ENCODE peak calls at places on chromosomes 11 and 22, in four cellular contexts. A, R, Z and U are unnamed samples.

GRCh38 chr22:40193429-40194421 is 16.0 kb downstream of the TNRC6B start:
- DNase-seq in Z (peak; percentile 69), A (peak; percentile 62), R (no peak), U (peak; percentile 57)

GRCh38 chr11:45518096-45518852 is 147.1 kb downstream of the CHST1 start:
- DNase-seq in Z (no peak), A (no peak), R (no peak), U (no peak)

GRCh38 chr11:122163420-122163819 is 47.4 kb upstream of the BLID start:
- DNase-seq in A (no peak), R (no peak), Z (peak; percentile 58), U (no peak)

GRCh38 chr22:43885319-43885671 is 6.5 kb downstream of the PNPLA5 start:
- DNase-seq in R (no peak), Z (no peak), A (no peak), U (no peak)

GRCh38 chr11:32310218-32310601 is 125.1 kb downstream of the WT1 start:
- DNase-seq in R (no peak), Z (peak; percentile 34), A (peak; percentile 29), U (no peak)

GRCh38 chr11:102007567-102008437 is 39.4 kb upstream of the CFAP300 start:
- DNase-seq in A (peak; percentile 73), Z (peak; percentile 66), R (no peak), U (peak; percentile 20)

GRCh38 chr11:68313574-68314202 is 1.3 kb downstream of the LRP5 start:
- DNase-seq in R (no peak), Z (peak; percentile 33), A (peak; percentile 38), U (peak; percentile 44)

GRCh38 chr11:12725047-12725862 is 51.0 kb downstream of the TEAD1 start:
- DNase-seq in A (no peak), Z (peak; percentile 11), R (no peak), U (no peak)

GRCh38 chr11:65471410-65471762 is 27.5 kb upstream of the MALAT1 start:
- DNase-seq in A (peak; percentile 80), Z (peak; percentile 87), R (peak; percentile 84), U (peak; percentile 62)

GRCh38 chr22:32764330-32765116 is 37.0 kb upstream of the TIMP3 start:
- DNase-seq in R (peak; percentile 86), Z (peak; percentile 94), A (peak; percentile 95), U (peak; percentile 78)

GRCh38 chr22:45760682-45761081 is 89.0 kb downstream of the ATXN10 start:
- DNase-seq in Z (no peak), A (no peak), R (no peak), U (no peak)

GRCh38 chr11:64713781-64714363 is 9.1 kb downstream of the NRXN2 start:
- DNase-seq in A (no peak), R (no peak), Z (no peak), U (no peak)

DNA sequence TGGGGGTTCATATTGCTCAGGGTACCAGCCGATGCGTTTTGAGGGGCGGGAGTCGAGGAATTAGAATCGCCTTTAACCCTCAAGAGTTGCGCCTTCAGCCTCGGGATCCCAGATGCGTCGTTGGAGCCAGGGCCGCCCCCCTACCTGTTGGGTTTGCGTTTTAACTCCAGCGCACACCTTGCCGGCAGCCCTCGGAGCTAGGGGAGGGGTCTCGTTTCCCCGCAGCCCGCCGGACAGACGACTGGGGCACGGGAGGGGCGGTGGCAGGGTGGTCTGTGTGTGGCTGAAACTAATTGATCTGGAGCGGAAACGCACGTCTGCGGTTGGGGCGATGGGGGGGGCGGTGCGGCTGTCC is 3.4 kb upstream of the CCND1 start:
- DNase-seq in R (no peak), A (no peak), Z (no peak), U (no peak)
- H3K4me3 ChIP-seq in R (peak overlapping the region; percentile 57), A (no peak overlapping the region), Z (peak overlapping the region; percentile 19), U (peak overlapping the region; percentile 99)

GRCh38 chr22:37562049-37562784 is 1.9 kb downstream of the CDC42EP1 start:
- DNase-seq in R (no peak), A (no peak), Z (no peak), U (no peak)
- TF ChIP-seq CTCF in R (no peak), A (no peak), Z (no peak), U (no peak)

GRCh38 chr11:72591785-72592490 is 82.3 kb downstream of the PDE2A start:
- DNase-seq in Z (no peak), A (no peak), R (no peak), U (no peak)

GRCh38 chr11:72595292-72595684 is 78.9 kb downstream of the PDE2A start:
- DNase-seq in R (no peak), Z (no peak), A (no peak), U (no peak)

GRCh38 chr11:72594493-72595291 is 79.5 kb downstream of the PDE2A start:
- DNase-seq in Z (no peak), A (no peak), R (no peak), U (no peak)

GRCh38 chr11:72591023-72591422 is 83.2 kb downstream of the PDE2A start:
- DNase-seq in A (no peak), R (no peak), Z (no peak), U (no peak)

DNA sequence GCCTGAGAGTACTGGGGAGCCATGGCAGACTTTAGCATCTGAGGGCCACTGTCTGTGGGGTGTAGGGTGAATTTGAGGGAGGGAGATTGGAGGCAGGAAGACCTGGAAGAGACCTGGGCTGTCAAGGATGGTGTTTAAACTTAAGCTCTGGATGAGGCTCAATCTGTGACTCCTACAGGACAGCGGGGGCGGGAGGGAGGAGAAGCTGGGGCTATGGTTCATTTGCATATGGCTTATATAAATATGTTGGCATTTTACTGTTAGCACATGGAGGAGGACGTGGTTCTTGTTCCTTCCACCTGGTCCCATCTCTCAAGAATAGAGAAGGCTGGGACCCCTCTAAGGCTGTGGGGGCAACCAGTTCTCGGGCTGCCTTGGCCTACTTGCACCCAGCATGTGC is 81.5 kb downstream of the PDE2A start:
- DNase-seq in A (no peak), R (no peak), Z (no peak), U (no peak)
- H3K4me3 ChIP-seq in A (no peak overlapping the region), R (no peak overlapping the region), Z (no peak overlapping the region), U (no peak overlapping the region)

DNA sequence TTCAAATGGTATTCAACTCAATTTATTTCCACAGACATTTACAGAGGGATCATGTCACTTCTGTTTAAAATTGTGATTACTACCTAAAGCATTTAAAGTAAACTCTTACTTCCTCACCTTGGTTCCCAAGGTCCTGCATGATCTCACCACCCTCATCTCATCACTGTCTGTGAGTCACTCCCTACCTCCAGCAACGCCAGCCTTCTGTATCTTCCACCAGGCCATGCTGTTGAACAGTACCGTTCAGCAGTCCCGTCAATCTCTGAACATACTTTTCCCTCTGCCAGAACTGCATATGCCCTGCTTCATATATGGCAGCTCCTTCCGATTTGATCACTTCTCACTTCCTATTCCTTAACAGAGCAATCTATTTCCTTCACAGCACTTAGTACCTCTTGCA is 2.0 kb downstream of the FBXO3 start:
- DNase-seq in A (no peak), R (no peak), Z (no peak), U (no peak)
- TF ChIP-seq CTCF in A (no peak), R (no peak), Z (no peak), U (no peak)

DNA sequence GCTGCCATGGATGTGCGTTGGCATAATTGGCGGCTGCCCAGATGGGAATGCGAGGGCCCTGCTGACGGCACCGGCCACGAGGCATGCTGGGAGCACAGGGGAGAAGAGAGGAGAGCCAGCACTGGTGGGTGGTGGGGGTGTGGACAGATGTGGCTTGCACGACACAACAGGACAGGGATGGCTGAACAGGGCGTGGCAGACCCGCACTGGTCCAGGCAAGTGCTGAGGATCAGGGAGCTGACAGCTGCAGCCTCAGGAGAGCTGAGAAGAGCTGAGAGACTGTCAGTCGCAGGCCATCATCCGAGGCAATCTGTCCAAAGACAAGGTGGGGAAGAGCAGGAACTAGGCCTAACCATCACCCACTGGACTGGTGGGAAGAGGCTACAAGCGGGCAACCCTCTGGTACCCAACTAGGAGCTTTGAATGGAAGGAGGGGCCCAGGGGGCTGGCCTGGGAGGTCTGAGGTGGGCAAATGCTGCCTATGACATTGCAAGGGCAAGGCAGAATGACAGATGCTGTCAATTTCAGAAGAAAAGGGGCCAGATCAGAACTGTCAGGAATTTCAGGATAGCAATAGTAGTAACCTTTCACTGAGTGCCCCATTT is 2.4 kb downstream of the GNB1L start:
- DNase-seq in R (peak; percentile 19), A (no peak), Z (no peak), U (no peak)
- H3K4me3 ChIP-seq in R (no peak overlapping the region), A (peak overlapping the region; percentile 94), Z (no peak overlapping the region), U (peak overlapping the region; percentile 88)